ENCODE peak calls at places on chromosome 18, in six cellular contexts. J is heart left ventricle, N is fibroblast of pulmonary artery, R is GM12865, M is uterus, F is cardiac fibroblast. O is an unnamed sample.
A peak's percentile ranks its signal among the peaks of the same experiment; 100 is the strongest.

GRCh38 chr18:6120820-6121279 is 225.5 kb upstream of the TMEM200C start:
- DNase-seq in J (no peak), N (no peak), R (no peak), M (no peak), F (peak; percentile 2), O (no peak)

GRCh38 chr18:9242987-9243386 is 91.6 kb upstream of the TWSG1 start:
- DNase-seq in J (no peak), N (no peak), R (peak; percentile 12), M (no peak), F (no peak), O (no peak)

GRCh38 chr18:63979409-63979908 is 9.6 kb downstream of the SERPINB8 start:
- DNase-seq in J (peak; percentile 43), N (peak; percentile 78), R (peak; percentile 61), M (peak; percentile 50), F (peak; percentile 84), O (peak; percentile 70)

GRCh38 chr18:28432350-28432749 is 255.4 kb upstream of the CDH2 start:
- DNase-seq in J (no peak), N (peak; percentile 38), R (no peak), M (no peak), F (peak; percentile 3), O (no peak)

GRCh38 chr18:46167971-46168370 is 63.8 kb downstream of the HAUS1 start:
- DNase-seq in J (no peak), N (no peak), R (peak; percentile 90), M (no peak), F (no peak), O (no peak)

GRCh38 chr18:22778996-22779395 is 154.1 kb upstream of the RBBP8 start:
- DNase-seq in J (peak; percentile 42), N (peak; percentile 31), R (no peak), M (no peak), F (peak; percentile 24), O (no peak)

GRCh38 chr18:702957-703659 is 9.3 kb downstream of the ENOSF1 start:
- DNase-seq in J (no peak), N (peak; percentile 77), R (no peak), M (peak; percentile 37), F (peak; percentile 66), O (peak; percentile 28)

GRCh38 chr18:45464619-45465018 is 150.7 kb upstream of the SLC14A2 start:
- DNase-seq in J (peak; percentile 25), N (no peak), R (no peak), M (no peak), F (no peak), O (no peak)

GRCh38 chr18:76553715-76554603 is 58.9 kb upstream of the ZNF516 start:
- DNase-seq in J (no peak), N (peak; percentile 38), R (no peak), M (no peak), F (peak; percentile 39), O (no peak)

GRCh38 chr18:76751538-76751890 is 70.8 kb upstream of the ZNF236 start:
- DNase-seq in J (no peak), N (no peak), R (no peak), M (no peak), F (no peak), O (no peak)

GRCh38 chr18:22606563-22607283 is 189.0 kb upstream of the CTAGE1 start:
- DNase-seq in J (no peak), N (peak; percentile 87), R (no peak), M (peak; percentile 39), F (peak; percentile 67), O (peak; percentile 68)

GRCh38 chr18:2572144-2572682 is 856 bp downstream of the NDC80 start:
- DNase-seq in J (no peak), N (no peak), R (peak; percentile 29), M (no peak), F (no peak), O (no peak)

GRCh38 chr18:12307871-12308385 is at the start of gene TUBB6:
- DNase-seq in J (peak; percentile 85), N (peak; percentile 84), R (peak; percentile 62), M (peak; percentile 78), F (peak; percentile 91), O (peak; percentile 72)

GRCh38 chr18:55321268-55322175 is 266.5 kb downstream of the TCF4 start:
- DNase-seq in J (peak; percentile 94), N (peak; percentile 95), R (peak; percentile 96), M (peak; percentile 92), F (peak; percentile 96), O (peak; percentile 91)

GRCh38 chr18:12282436-12283039 is 25.5 kb upstream of the TUBB6 start:
- DNase-seq in J (no peak), N (peak; percentile 78), R (no peak), M (no peak), F (peak; percentile 76), O (peak; percentile 92)

GRCh38 chr18:8823530-8823929 is 118.2 kb downstream of the MTCL1 start:
- DNase-seq in J (no peak), N (no peak), R (no peak), M (no peak), F (no peak), O (no peak)

GRCh38 chr18:35041752-35042379 is 653 bp downstream of the MAPRE2 start:
- DNase-seq in J (no peak), N (no peak), R (peak; percentile 25), M (no peak), F (peak; percentile 12), O (no peak)

GRCh38 chr18:41145526-41145925 is 809.5 kb upstream of the PIK3C3 start:
- DNase-seq in J (no peak), N (peak; percentile 33), R (no peak), M (no peak), F (peak; percentile 30), O (no peak)

GRCh38 chr18:9734189-9734588 is 26.1 kb downstream of the RAB31 start:
- DNase-seq in J (no peak), N (no peak), R (no peak), M (no peak), F (no peak), O (no peak)

GRCh38 chr18:36623681-36624080 is 205.1 kb downstream of the TPGS2 start:
- DNase-seq in J (no peak), N (no peak), R (no peak), M (no peak), F (no peak), O (no peak)

GRCh38 chr18:8890957-8891464 is 185.7 kb downstream of the MTCL1 start:
- DNase-seq in J (no peak), N (peak; percentile 88), R (no peak), M (no peak), F (peak; percentile 79), O (peak; percentile 92)

GRCh38 chr18:26551217-26551708 is 2.9 kb upstream of the KCTD1 start:
- DNase-seq in J (no peak), N (no peak), R (no peak), M (no peak), F (peak; percentile 10), O (no peak)

GRCh38 chr18:43917487-43917886 is 640.2 kb upstream of the SYT4 start:
- DNase-seq in J (no peak), N (no peak), R (no peak), M (no peak), F (no peak), O (no peak)

GRCh38 chr18:8942021-8942908 is 160.2 kb upstream of the NDUFV2 start:
- DNase-seq in J (no peak), N (no peak), R (no peak), M (no peak), F (peak; percentile 12), O (no peak)

GRCh38 chr18:527136-527535 is 26.6 kb upstream of the COLEC12 start:
- DNase-seq in J (no peak), N (peak; percentile 61), R (no peak), M (no peak), F (peak; percentile 69), O (no peak)

DNA sequence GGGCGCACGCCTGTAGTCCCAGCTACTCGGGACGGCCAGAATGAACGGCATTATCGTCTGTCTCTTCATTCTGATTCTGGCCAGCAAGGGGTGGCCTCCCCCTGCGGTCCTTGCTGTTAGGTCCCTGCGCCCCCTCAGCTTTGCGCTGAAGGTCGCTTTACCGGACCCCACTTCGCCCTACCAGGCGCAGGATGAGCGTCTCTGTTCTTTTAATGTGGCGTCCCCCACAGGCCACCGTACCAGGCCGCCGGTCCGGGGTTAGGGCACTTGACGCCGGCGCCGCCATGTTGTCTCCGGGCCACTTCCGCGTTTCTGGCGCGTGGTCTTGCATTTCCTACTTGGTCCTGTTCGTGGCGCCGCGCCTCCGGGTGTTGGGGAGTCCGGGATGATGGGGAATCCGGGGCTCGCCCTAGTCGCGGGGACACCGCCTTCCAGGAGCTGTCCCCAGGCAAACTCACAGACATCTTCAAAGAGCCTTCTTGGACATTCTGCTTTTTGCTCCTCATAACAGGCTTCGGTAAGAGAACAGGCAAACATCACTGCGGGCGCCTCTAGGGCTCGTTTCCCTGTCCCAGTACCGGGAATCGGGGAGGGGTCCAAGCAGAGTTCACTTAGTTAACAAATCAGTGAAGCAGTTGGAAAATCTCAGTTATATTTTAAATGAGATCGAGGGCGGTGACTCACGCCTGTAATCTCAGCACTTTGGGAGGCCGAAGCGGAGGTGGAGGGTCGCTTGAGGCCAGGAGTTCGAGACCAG is 8.5 kb upstream of the NARS1 start:
- DNase-seq in J (peak; percentile 97), N (peak; percentile 97), R (peak; percentile 97), M (peak; percentile 97), F (peak; percentile 97), O (peak; percentile 97)
- TF ChIP-seq CTCF in J (peak; percentile 70), N (peak; percentile 62), R (peak; percentile 66), M (peak; percentile 86), F (peak; percentile 77), O (peak; percentile 81)

GRCh38 chr18:49024808-49025361 is 74.1 kb upstream of the SMAD7 start:
- DNase-seq in J (no peak), N (no peak), R (no peak), M (no peak), F (no peak), O (no peak)
- H3K4me3 ChIP-seq in J (no peak overlapping the region), N (no peak overlapping the region), R (no peak overlapping the region), M (no peak overlapping the region), F (no peak overlapping the region), O (no peak overlapping the region)

DNA sequence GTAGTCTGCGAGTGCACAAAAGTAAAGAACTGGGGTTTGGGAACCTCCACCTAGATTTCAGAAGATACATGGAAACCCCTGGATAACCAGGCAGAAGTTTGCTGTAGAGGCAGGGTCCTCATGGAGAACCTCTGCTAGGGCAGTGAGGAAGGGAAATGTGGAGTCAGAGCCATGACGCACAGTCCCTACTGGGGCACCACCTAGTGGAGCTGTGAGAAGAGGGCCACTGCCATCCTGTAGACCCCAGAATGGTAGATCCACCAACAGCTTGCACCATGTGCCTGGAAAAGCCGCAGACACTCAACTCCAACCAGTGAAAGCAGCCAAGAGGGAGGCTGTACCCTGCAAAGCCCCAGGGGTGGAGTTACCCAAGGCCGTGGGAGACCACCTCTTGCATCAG is 206.4 kb downstream of the PIEZO2 start:
- DNase-seq in J (no peak), N (no peak), R (no peak), M (no peak), F (no peak), O (no peak)
- TF ChIP-seq CTCF in J (no peak), N (no peak), R (no peak), M (no peak), F (no peak), O (peak; percentile 20)

DNA sequence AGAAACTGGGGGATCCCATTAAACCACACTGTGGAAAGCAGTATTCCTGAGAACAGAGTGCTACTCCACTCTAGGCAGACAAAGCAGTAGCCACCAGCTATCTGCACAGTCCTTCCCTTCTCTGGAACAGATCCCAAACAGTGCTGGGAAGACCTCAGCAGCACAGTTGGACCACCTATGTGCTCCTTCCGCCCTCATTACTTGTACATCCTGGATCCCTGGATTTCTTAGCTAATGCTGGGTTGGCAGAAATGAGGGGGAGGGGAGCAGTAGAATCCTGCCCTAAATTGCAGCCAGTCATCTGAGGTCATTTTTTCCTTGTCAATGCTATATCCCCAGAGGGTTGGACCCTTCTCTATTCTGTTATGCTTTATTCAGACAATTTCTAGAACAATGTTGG is 13.8 kb upstream of the MALT1 start:
- DNase-seq in J (no peak), N (no peak), R (no peak), M (no peak), F (no peak), O (no peak)
- H3K4me3 ChIP-seq in J (no peak overlapping the region), N (no peak overlapping the region), R (peak overlapping the region; percentile 59), M (no peak overlapping the region), F (no peak overlapping the region), O (no peak overlapping the region)

O was measured in brain microvascular endothelial cell.